ENCODE peak calls at places on chromosomes 6 and 20, in four cellular contexts. Q is GM12878, H is HepG2, B is K562. K is an unnamed sample.

GRCh38 chr6:85364354-85364753 is 85.5 kb upstream of the NT5E start:
- DNase-seq in Q (no peak), H (no peak), B (no peak), K (no peak)

GRCh38 chr6:19837511-19838441 is 606 bp downstream of the ID4 start:
- DNase-seq in Q (no peak), H (peak), B (no peak), K (peak)

GRCh38 chr6:66662196-66662595 is 955.2 kb upstream of the EYS start:
- DNase-seq in Q (no peak), H (peak), B (no peak), K (peak)

GRCh38 chr20:34268851-34269668 is 27.8 kb downstream of the ASIP start:
- DNase-seq in Q (no peak), H (no peak), B (no peak), K (no peak)

GRCh38 chr20:39849664-39850063 is 839.4 kb downstream of the MAFB start:
- DNase-seq in Q (no peak), H (no peak), B (no peak), K (peak)

GRCh38 chr6:149461670-149462069 is 23.1 kb downstream of the ZC3H12D start:
- DNase-seq in Q (no peak), H (no peak), B (no peak), K (no peak)

GRCh38 chr6:142915129-142915697 is 29.8 kb downstream of the HIVEP2 start:
- DNase-seq in Q (no peak), H (no peak), B (no peak), K (no peak)

GRCh38 chr20:53843645-53844044 is 226.7 kb downstream of the BCAS1 start:
- DNase-seq in Q (no peak), H (no peak), B (no peak), K (no peak)

GRCh38 chr20:21315138-21315537 is 12.0 kb downstream of the XRN2 start:
- DNase-seq in Q (no peak), H (no peak), B (no peak), K (no peak)

GRCh38 chr20:1377984-1378742 is 14.7 kb downstream of the FKBP1A start:
- DNase-seq in Q (no peak), H (peak), B (no peak), K (no peak)

GRCh38 chr6:140586426-140587061 is 1212.1 kb upstream of the CITED2 start:
- DNase-seq in Q (peak), H (no peak), B (no peak), K (no peak)

GRCh38 chr6:26556263-26557070 is 18.3 kb downstream of the HMGN4 start:
- DNase-seq in Q (no peak), H (peak), B (peak), K (peak)
- H3K9ac ChIP-seq in Q (no peak), H (peak), B (peak), K (no peak)

DNA sequence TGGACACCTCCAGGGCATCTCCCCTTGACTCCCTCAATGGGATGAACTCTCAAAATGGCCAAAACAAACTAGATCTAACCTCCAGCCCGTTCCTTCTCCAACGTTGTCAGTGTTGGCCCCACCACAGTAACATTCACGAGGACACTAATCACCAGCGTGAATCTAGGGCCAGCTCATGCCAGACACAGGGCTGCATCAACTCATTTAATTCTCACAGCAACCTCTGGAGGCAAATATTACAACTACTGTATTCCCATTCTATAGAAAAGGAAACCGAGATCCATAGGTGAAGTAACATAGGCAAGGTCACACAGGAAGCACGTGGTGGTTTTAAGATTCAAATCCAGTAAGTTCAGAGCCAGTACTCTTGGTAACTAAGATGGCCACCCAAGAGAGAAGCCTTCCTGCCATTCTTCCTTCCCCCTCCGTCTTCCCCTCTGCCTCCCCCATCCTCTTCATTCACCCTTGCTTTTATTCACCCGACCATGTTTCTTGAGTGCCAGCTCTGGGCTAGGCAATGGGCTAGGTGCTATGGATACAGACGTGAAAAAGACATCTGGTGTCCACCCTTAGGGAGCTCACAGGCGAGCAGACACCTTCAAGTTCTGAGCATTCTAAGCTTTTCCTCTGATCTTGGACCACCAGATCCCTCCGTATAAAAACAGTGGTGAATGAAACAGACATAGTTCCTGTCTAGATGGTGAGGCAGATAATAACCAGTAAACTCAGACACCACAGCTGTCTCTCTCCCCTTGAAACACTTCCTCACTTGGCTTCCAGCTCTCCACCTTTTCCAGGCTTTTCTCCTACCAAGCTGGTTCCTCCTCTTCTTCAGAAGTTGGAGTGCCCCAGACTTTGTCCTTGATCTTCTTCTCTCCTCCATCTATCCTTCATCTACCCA is 9.6 kb downstream of the CCM2L start:
- DNase-seq in Q (no peak), H (no peak), B (no peak), K (no peak)
- TF ChIP-seq NFIC in Q (no peak), H (no peak), B (no peak), K (no peak)

GRCh38 chr6:42562788-42563187 is 1.0 kb upstream of the UBR2 start:
- DNase-seq in Q (no peak), H (no peak), B (no peak), K (no peak)

GRCh38 chr6:42564496-42564890 is 664 bp downstream of the UBR2 start:
- DNase-seq in Q (no peak), H (peak), B (no peak), K (no peak)

GRCh38 chr6:42566614-42567208 is 2.9 kb downstream of the UBR2 start:
- DNase-seq in Q (no peak), H (no peak), B (no peak), K (no peak)

GRCh38 chr6:42561986-42562385 is 1.8 kb upstream of the UBR2 start:
- DNase-seq in Q (no peak), H (no peak), B (no peak), K (no peak)

GRCh38 chr6:42563697-42564495 is at the start of gene UBR2:
- DNase-seq in Q (peak), H (peak), B (peak), K (peak)
- TF ChIP-seq CTCF in Q (peak), H (peak), B (peak), K (peak)

DNA sequence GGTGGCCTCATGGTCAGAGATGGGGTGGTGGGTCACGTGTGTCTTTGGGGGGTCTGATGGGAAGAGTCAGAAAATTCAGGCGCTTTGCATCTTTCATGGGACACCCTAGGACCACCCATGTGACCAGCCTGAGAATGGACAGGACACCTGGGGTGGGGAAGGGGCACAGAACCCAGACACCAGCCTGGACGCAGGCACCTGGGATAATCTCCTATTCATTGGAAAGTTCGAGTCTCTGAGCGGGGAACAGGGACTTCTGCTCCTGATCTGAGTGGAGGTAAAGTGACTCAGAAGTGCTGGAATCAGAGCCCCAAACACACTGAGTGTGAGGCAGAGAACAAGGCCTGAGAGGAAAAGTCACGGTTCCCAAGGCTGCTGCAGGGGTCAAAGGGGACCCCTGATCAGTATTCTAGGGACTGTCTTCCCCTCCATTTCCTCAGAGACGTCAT is 1.4 kb downstream of the HLA-B start:
- DNase-seq in Q (no peak), H (no peak), B (no peak), K (no peak)
- H3K9ac ChIP-seq in Q (peak), H (no peak), B (no peak), K (no peak)

GRCh38 chr6:115613488-115613887 is 447.2 kb downstream of the FRK start:
- DNase-seq in Q (no peak), H (no peak), B (no peak), K (no peak)
- TF ChIP-seq NFIC in Q (no peak), H (no peak), B (no peak), K (peak)

DNA sequence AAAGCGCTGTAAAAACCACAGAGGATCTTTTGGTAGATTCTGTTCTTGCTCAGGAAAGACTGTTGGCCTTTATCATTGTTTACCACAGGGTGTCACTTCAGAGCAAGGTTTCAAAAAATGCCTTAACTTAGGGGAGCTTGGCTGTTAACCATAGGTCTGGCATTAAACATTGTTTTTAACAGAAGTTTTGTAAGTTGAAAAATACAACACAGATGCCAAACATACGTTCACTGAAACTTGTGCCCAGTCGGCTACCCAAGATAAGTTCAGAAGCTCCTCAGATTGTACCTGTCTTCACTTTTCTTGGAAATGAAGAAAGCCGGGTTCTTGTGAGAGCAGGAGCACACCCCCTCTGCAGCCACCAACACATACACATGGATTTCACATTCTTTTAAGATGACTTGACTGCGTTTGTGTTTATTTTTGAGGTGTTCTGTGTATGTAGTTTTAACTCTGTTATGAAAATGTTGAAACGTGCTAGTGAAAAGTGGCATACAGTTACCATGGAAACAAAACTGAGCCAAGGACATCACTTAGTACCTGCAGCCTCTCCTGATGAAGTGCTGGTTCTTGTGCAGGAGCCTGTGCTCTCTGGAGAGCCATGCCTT is 64.9 kb downstream of the SYCP2L start:
- DNase-seq in Q (no peak), H (peak), B (no peak), K (peak)
- TF ChIP-seq CTCF in Q (peak), H (peak), B (peak), K (peak)